ENCODE peak calls at places on chromosomes 13 and 19, in four cellular contexts. One of them, this sample, is unnamed.

GRCh38 chr13:33073338-33073737 is 57.1 kb downstream of the KL start:
- DNase-seq in heart left ventricle: no peak
- DNase-seq in CD8-positive, alpha-beta T cell: no peak
- DNase-seq in heart right ventricle: no peak
- DNase-seq in this sample: no peak

GRCh38 chr13:95533545-95534135 is 18.9 kb upstream of the CLDN10 start:
- DNase-seq in heart left ventricle: no peak
- DNase-seq in CD8-positive, alpha-beta T cell: no peak
- DNase-seq in heart right ventricle: no peak
- DNase-seq in this sample: no peak

GRCh38 chr19:12596927-12597548 is 13.6 kb downstream of the ZNF490 start:
- DNase-seq in heart left ventricle: no peak
- DNase-seq in CD8-positive, alpha-beta T cell: no peak
- DNase-seq in heart right ventricle: no peak
- DNase-seq in this sample: no peak

GRCh38 chr19:1239796-1240737 is 1.5 kb upstream of the ATP5F1D start:
- DNase-seq in heart left ventricle: peak
- DNase-seq in CD8-positive, alpha-beta T cell: peak
- DNase-seq in heart right ventricle: peak
- DNase-seq in this sample: peak

GRCh38 chr13:24274452-24274971 is 34.9 kb upstream of the C1QTNF9 start:
- DNase-seq in heart left ventricle: peak
- DNase-seq in CD8-positive, alpha-beta T cell: peak
- DNase-seq in heart right ventricle: peak
- DNase-seq in this sample: no peak

GRCh38 chr19:41265376-41266153 is 1.4 kb downstream of the HNRNPUL1 start:
- DNase-seq in heart left ventricle: no peak
- DNase-seq in CD8-positive, alpha-beta T cell: no peak
- DNase-seq in heart right ventricle: peak
- DNase-seq in this sample: peak

GRCh38 chr13:101265934-101266333 is 150.4 kb downstream of the NALCN start:
- DNase-seq in heart left ventricle: no peak
- DNase-seq in CD8-positive, alpha-beta T cell: no peak
- DNase-seq in heart right ventricle: no peak
- DNase-seq in this sample: no peak

GRCh38 chr13:53151692-53152421 is 123.2 kb downstream of the OLFM4 start:
- DNase-seq in heart left ventricle: no peak
- DNase-seq in CD8-positive, alpha-beta T cell: no peak
- DNase-seq in heart right ventricle: peak
- DNase-seq in this sample: peak

GRCh38 chr19:1516395-1516753 is 3.6 kb upstream of the ADAMTSL5 start:
- DNase-seq in heart left ventricle: no peak
- DNase-seq in CD8-positive, alpha-beta T cell: no peak
- DNase-seq in heart right ventricle: no peak
- DNase-seq in this sample: no peak

GRCh38 chr19:34359954-34360315 is 5.1 kb upstream of the GPI start:
- DNase-seq in heart left ventricle: no peak
- DNase-seq in CD8-positive, alpha-beta T cell: no peak
- DNase-seq in heart right ventricle: no peak
- DNase-seq in this sample: no peak

GRCh38 chr19:49472936-49473335 is 1.1 kb upstream of the FLT3LG start:
- DNase-seq in heart left ventricle: no peak
- DNase-seq in CD8-positive, alpha-beta T cell: no peak
- DNase-seq in heart right ventricle: no peak
- DNase-seq in this sample: no peak

GRCh38 chr19:49475995-49476880 is 2.2 kb downstream of the FLT3LG start:
- DNase-seq in heart left ventricle: peak
- DNase-seq in CD8-positive, alpha-beta T cell: peak
- DNase-seq in heart right ventricle: no peak
- DNase-seq in this sample: no peak

GRCh38 chr19:49475191-49475932 is 1.3 kb downstream of the FLT3LG start:
- DNase-seq in heart left ventricle: no peak
- DNase-seq in CD8-positive, alpha-beta T cell: no peak
- DNase-seq in heart right ventricle: no peak
- DNase-seq in this sample: no peak

GRCh38 chr19:49474545-49474930 is 523 bp downstream of the FLT3LG start:
- DNase-seq in heart left ventricle: no peak
- DNase-seq in CD8-positive, alpha-beta T cell: no peak
- DNase-seq in heart right ventricle: no peak
- DNase-seq in this sample: no peak

GRCh38 chr19:49473868-49474544 is at the start of gene FLT3LG:
- DNase-seq in heart left ventricle: peak
- DNase-seq in CD8-positive, alpha-beta T cell: peak
- DNase-seq in heart right ventricle: peak
- DNase-seq in this sample: peak
- H3K27ac ChIP-seq in heart left ventricle: peak
- H3K27ac ChIP-seq in CD8-positive, alpha-beta T cell: peak
- H3K27ac ChIP-seq in heart right ventricle: peak
- H3K27ac ChIP-seq in this sample: peak

GRCh38 chr19:29923653-29924052 is 18.4 kb upstream of the URI1 start:
- DNase-seq in heart left ventricle: no peak
- DNase-seq in CD8-positive, alpha-beta T cell: no peak
- DNase-seq in heart right ventricle: no peak
- DNase-seq in this sample: no peak
- TF ChIP-seq CTCF in heart left ventricle: no peak
- TF ChIP-seq CTCF in CD8-positive, alpha-beta T cell: no peak
- TF ChIP-seq CTCF in heart right ventricle: no peak
- TF ChIP-seq CTCF in this sample: no peak

DNA sequence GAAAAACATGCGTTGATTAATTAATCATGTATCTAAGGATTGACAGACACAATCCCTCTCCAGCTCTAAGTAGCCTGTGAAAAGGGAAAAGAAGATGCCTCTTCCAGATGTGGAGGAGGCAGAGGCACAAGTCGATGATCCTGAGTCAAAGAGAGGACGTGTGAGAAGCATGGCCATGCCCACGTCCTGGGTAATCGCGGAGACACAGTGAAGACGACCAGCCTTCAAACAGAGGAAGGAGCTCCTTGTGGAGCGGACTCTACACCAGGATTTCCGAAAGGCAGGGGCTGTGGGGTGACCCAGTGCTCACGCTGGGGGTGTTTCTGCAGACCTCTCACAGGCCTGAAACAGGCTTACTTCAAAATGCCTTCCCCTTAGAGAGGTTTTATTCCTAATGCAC is 70.5 kb downstream of the COL4A1 start:
- DNase-seq in heart left ventricle: no peak
- DNase-seq in CD8-positive, alpha-beta T cell: no peak
- DNase-seq in heart right ventricle: no peak
- DNase-seq in this sample: no peak
- H3K27ac ChIP-seq in heart left ventricle: peak
- H3K27ac ChIP-seq in CD8-positive, alpha-beta T cell: no peak
- H3K27ac ChIP-seq in heart right ventricle: peak
- H3K27ac ChIP-seq in this sample: no peak

DNA sequence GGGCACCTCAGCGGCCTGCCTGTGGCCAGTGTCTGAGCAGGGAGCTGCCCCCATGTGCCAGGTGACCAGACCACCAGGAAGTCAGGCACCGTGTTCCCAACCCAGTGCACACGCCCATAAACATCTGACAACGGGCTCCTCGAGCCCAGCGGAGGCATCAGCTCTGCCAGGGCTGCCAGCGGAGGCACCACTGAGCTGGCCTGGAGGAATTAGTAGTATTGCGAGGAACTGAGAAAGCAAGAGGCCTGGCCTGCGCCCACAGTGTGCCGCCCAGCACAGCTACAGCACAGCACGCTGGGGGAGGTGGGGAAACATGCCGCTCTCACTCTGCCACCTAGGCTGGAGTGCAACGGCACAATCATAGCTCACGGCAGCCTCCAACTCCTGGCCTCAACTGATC is 44.6 kb downstream of the ANKRD27 start:
- DNase-seq in heart left ventricle: no peak
- DNase-seq in CD8-positive, alpha-beta T cell: no peak
- DNase-seq in heart right ventricle: no peak
- DNase-seq in this sample: no peak
- TF ChIP-seq CTCF in heart left ventricle: no peak
- TF ChIP-seq CTCF in CD8-positive, alpha-beta T cell: no peak
- TF ChIP-seq CTCF in heart right ventricle: no peak
- TF ChIP-seq CTCF in this sample: no peak

GRCh38 chr13:58528351-58528750 is 896.8 kb downstream of the PCDH17 start:
- DNase-seq in heart left ventricle: no peak
- DNase-seq in CD8-positive, alpha-beta T cell: no peak
- DNase-seq in heart right ventricle: no peak
- DNase-seq in this sample: no peak

DNA sequence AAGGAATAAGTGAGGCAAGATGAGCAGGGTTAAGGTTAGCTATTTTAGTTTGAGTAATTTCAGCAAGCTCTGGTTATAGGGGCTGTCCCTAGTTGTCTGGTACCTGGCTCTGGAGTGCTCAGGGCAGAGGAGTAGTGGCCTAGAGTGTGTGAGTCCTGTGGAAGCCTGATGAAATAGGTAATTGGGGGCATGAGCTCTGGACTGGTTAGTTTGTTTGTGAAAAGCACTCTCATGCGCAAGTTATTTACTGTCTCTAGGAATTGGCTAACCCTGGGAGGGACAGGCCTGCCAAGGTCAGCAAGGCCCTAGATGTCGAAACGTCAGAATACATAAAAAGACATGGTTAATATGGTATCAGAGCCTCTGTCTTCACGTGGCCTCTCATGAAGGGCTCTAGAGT is 900.1 kb downstream of the PCDH17 start:
- DNase-seq in heart left ventricle: no peak
- DNase-seq in CD8-positive, alpha-beta T cell: no peak
- DNase-seq in heart right ventricle: no peak
- DNase-seq in this sample: no peak
- H3K27ac ChIP-seq in heart left ventricle: no peak
- H3K27ac ChIP-seq in CD8-positive, alpha-beta T cell: no peak
- H3K27ac ChIP-seq in heart right ventricle: no peak
- H3K27ac ChIP-seq in this sample: no peak

DNA sequence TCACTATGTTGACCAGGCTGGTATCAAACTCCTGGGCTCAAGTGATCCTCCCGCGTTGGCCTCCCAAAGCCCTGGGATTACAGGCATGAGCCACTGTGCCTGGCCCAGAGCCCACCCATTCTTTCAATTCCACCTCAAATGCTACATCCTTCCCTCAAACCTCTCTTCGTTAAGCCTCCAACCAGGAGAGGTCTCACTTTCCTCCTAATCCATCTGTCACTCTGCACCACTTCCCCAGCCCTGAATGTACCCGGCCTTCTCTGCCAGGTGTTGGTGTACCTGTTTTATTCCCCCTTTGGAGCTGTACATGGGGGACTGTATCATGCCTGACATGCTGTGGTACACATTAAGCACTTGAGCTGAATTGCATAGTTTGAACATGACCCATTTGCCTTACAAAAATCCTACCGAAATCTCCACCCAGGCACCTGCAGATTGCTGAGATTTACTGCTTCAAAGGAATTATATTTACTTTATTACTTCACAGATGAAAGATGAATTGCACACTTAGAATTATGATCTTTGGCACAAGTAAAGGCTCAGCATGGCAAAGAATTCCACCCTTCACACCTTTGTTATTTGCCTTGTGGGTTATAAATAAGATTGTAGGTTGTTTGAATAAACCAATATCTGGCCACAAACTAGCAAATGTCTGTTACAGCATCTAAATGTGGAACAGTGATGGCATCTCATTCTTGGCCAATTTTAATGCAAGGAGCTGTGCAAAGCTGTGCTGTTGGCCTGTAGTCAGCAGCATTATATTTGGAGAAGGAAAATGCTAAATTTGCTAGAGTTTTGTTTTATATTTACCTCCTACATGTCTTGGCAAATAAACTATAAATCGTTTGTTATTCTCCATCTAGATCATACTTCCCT is 15.6 kb upstream of the WASF3 start:
- DNase-seq in heart left ventricle: no peak
- DNase-seq in CD8-positive, alpha-beta T cell: no peak
- DNase-seq in heart right ventricle: no peak
- DNase-seq in this sample: no peak
- TF ChIP-seq CTCF in heart left ventricle: no peak
- TF ChIP-seq CTCF in CD8-positive, alpha-beta T cell: no peak
- TF ChIP-seq CTCF in heart right ventricle: no peak
- TF ChIP-seq CTCF in this sample: no peak

DNA sequence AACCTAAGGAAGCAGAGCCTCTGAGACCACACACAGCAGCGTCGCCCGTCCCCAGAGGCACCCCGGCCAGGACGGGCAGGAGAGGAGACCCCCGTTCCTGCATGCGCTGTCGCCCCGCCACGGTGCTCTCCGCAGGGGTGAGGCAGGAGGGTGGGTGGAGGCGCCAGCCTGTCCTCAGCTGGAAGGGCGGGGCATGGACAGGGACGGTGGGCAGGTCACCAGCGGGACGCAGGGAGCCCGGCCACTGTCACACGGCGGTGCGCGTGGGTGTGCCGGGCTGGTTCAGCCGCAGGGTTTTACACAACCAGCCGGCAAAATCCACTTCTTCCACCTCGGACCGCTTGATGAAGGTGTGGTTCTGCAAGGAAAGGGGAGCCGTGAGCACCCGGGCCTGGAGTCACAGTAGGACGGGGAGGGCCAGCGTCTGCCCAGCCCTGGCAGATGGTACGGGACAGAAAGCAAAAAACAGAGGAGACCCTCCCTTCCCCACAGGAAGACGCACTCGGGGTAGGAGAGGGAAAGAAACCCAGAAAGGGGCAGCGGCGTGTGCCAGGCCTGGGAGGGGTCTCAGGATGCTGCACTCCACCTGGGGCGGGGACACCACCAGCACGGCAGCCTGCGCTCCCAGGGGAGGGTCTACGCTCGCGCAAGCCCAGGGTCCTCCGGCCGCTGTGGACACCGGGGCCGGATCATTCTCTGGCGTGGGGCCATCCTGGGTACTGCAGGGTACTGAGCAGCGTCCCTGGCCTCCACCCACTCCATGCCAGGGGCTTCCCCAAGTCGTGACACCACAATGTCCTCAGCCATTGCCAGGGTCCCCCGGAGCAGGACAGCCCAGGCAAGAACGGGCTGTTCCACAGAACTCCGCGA is 23.9 kb upstream of the ZBTB7A start:
- DNase-seq in heart left ventricle: no peak
- DNase-seq in CD8-positive, alpha-beta T cell: no peak
- DNase-seq in heart right ventricle: no peak
- DNase-seq in this sample: no peak
- H3K27ac ChIP-seq in heart left ventricle: no peak
- H3K27ac ChIP-seq in CD8-positive, alpha-beta T cell: no peak
- H3K27ac ChIP-seq in heart right ventricle: no peak
- H3K27ac ChIP-seq in this sample: no peak

This sample was measured in RWPE1.